ENCODE peak calls at places on chromosomes 11 and 22, in eight cellular contexts. F, L, G, U, Z, P, Q and I are unnamed samples.

GRCh38 chr11:62847767-62848314 is 8.5 kb upstream of the WDR74 start:
- DNase-seq in F (no peak), L (no peak), G (no peak), U (no peak), Z (no peak), P (no peak), Q (no peak), I (no peak)

GRCh38 chr11:62712413-62712812 is 4.9 kb downstream of the GNG3 start:
- DNase-seq in F (no peak), L (no peak), G (no peak), U (no peak), Z (no peak), P (no peak), Q (no peak), I (peak; percentile 72)

GRCh38 chr11:12961615-12962014 is 47.5 kb upstream of the RASSF10 start:
- DNase-seq in F (no peak), L (no peak), G (no peak), U (no peak), Z (no peak), P (no peak), Q (peak; percentile 24), I (no peak)

GRCh38 chr22:33354928-33355327 is 296.7 kb upstream of the SYN3 start:
- DNase-seq in F (no peak), L (no peak), G (no peak), U (no peak), Z (no peak), P (no peak), Q (no peak), I (no peak)

GRCh38 chr11:73321342-73322110 is 13.4 kb downstream of the ARHGEF17 start:
- DNase-seq in F (peak; percentile 53), L (peak; percentile 10), G (no peak), U (no peak), Z (no peak), P (peak; percentile 77), Q (peak; percentile 61), I (no peak)

GRCh38 chr22:43853328-43853931 is 8.9 kb downstream of the SULT4A1 start:
- DNase-seq in F (no peak), L (no peak), G (no peak), U (no peak), Z (no peak), P (peak; percentile 11), Q (no peak), I (no peak)

GRCh38 chr11:115645631-115646271 is 141.5 kb upstream of the CADM1 start:
- DNase-seq in F (no peak), L (no peak), G (no peak), U (peak; percentile 6), Z (no peak), P (peak; percentile 48), Q (no peak), I (no peak)

GRCh38 chr11:74822187-74822586 is 73.5 kb downstream of the RNF169 start:
- DNase-seq in F (no peak), L (no peak), G (no peak), U (peak; percentile 12), Z (no peak), P (no peak), Q (peak; percentile 89), I (no peak)

GRCh38 chr11:9783986-9784385 is 120.1 kb downstream of the SWAP70 start:
- DNase-seq in F (no peak), L (no peak), G (no peak), U (no peak), Z (no peak), P (no peak), Q (no peak), I (no peak)

GRCh38 chr22:36415415-36416168 is 27.8 kb upstream of the MYH9 start:
- DNase-seq in F (no peak), L (no peak), G (no peak), U (no peak), Z (no peak), P (no peak), Q (no peak), I (no peak)

GRCh38 chr11:11451501-11452005 is 98.5 kb upstream of the CSNK2A3 start:
- DNase-seq in F (no peak), L (peak; percentile 17), G (peak; percentile 70), U (no peak), Z (no peak), P (no peak), Q (no peak), I (peak; percentile 92)

GRCh38 chr11:71917646-71918045 is 10.7 kb downstream of the XNDC1N start:
- DNase-seq in F (no peak), L (no peak), G (no peak), U (no peak), Z (no peak), P (no peak), Q (no peak), I (no peak)

GRCh38 chr22:24536089-24536488 is 18.8 kb downstream of the GUCD1 start:
- DNase-seq in F (no peak), L (no peak), G (no peak), U (no peak), Z (no peak), P (no peak), Q (no peak), I (no peak)

GRCh38 chr11:72144807-72145565 is 9.5 kb downstream of the FOLR3 start:
- DNase-seq in F (no peak), L (no peak), G (no peak), U (no peak), Z (no peak), P (no peak), Q (peak; percentile 60), I (peak; percentile 78)

GRCh38 chr22:46087816-46088277 is 62.5 kb upstream of the PPARA start:
- DNase-seq in F (peak; percentile 40), L (no peak), G (no peak), U (peak; percentile 93), Z (no peak), P (peak; percentile 92), Q (peak; percentile 99), I (peak; percentile 82)

GRCh38 chr11:57237204-57237681 is at the start of gene APLNR:
- DNase-seq in F (peak; percentile 29), L (no peak), G (no peak), U (no peak), Z (no peak), P (no peak), Q (no peak), I (no peak)

GRCh38 chr11:122869622-122870021 is 12.9 kb upstream of the JHY start:
- DNase-seq in F (no peak), L (no peak), G (no peak), U (no peak), Z (no peak), P (no peak), Q (no peak), I (no peak)

GRCh38 chr22:43734370-43735005 is 77.6 kb downstream of the EFCAB6 start:
- DNase-seq in F (no peak), L (no peak), G (no peak), U (no peak), Z (no peak), P (no peak), Q (no peak), I (no peak)

GRCh38 chr11:46361283-46362145 is 14.3 kb downstream of the DGKZ start:
- DNase-seq in F (peak; percentile 91), L (peak; percentile 85), G (peak; percentile 94), U (peak; percentile 82), Z (no peak), P (peak; percentile 84), Q (no peak), I (no peak)

GRCh38 chr11:68153742-68154141 is 32.6 kb upstream of the CHKA start:
- DNase-seq in F (no peak), L (no peak), G (no peak), U (no peak), Z (no peak), P (no peak), Q (no peak), I (no peak)

GRCh38 chr22:45084400-45084920 is 74.7 kb upstream of the PHF21B start:
- DNase-seq in F (no peak), L (no peak), G (no peak), U (no peak), Z (no peak), P (no peak), Q (no peak), I (no peak)

GRCh38 chr11:86119062-86119461 is 50.2 kb upstream of the PICALM start:
- DNase-seq in F (no peak), L (no peak), G (no peak), U (no peak), Z (no peak), P (no peak), Q (peak; percentile 38), I (peak; percentile 60)